ENCODE peak calls at places on chromosomes 6 and 20, in six cellular contexts. One of them, this sample, is unnamed.

GRCh38 chr6:77626431-77626830 is 26.4 kb upstream of the MEI4 start:
- DNase-seq in stomach: no peak
- DNase-seq in right lobe of liver: no peak
- DNase-seq in IMR-90: no peak
- DNase-seq in lower leg skin: no peak
- DNase-seq in body of pancreas: no peak
- DNase-seq in this sample: no peak

GRCh38 chr20:58408603-58409246 is 19.7 kb downstream of the VAPB start:
- DNase-seq in stomach: no peak
- DNase-seq in right lobe of liver: no peak
- DNase-seq in IMR-90: no peak
- DNase-seq in lower leg skin: no peak
- DNase-seq in body of pancreas: no peak
- DNase-seq in this sample: no peak

GRCh38 chr6:131532476-131533108 is 40.4 kb upstream of the ARG1 start:
- DNase-seq in stomach: no peak
- DNase-seq in right lobe of liver: no peak
- DNase-seq in IMR-90: peak
- DNase-seq in lower leg skin: no peak
- DNase-seq in body of pancreas: no peak
- DNase-seq in this sample: no peak

GRCh38 chr6:167153523-167153959 is 4.2 kb downstream of the GPR31 start:
- DNase-seq in stomach: no peak
- DNase-seq in right lobe of liver: no peak
- DNase-seq in IMR-90: peak
- DNase-seq in lower leg skin: no peak
- DNase-seq in body of pancreas: no peak
- DNase-seq in this sample: no peak

GRCh38 chr6:149012040-149012545 is 265.3 kb downstream of the UST start:
- DNase-seq in stomach: no peak
- DNase-seq in right lobe of liver: no peak
- DNase-seq in IMR-90: peak
- DNase-seq in lower leg skin: no peak
- DNase-seq in body of pancreas: no peak
- DNase-seq in this sample: no peak

GRCh38 chr6:24122139-24122538 is 3.9 kb upstream of the NRSN1 start:
- DNase-seq in stomach: no peak
- DNase-seq in right lobe of liver: no peak
- DNase-seq in IMR-90: no peak
- DNase-seq in lower leg skin: no peak
- DNase-seq in body of pancreas: no peak
- DNase-seq in this sample: no peak

GRCh38 chr6:75747371-75747984 is 1.6 kb upstream of the MYO6 start:
- DNase-seq in stomach: peak
- DNase-seq in right lobe of liver: no peak
- DNase-seq in IMR-90: no peak
- DNase-seq in lower leg skin: no peak
- DNase-seq in body of pancreas: no peak
- DNase-seq in this sample: no peak

GRCh38 chr20:33415948-33416347 is 14.6 kb upstream of the CDK5RAP1 start:
- DNase-seq in stomach: peak
- DNase-seq in right lobe of liver: no peak
- DNase-seq in IMR-90: peak
- DNase-seq in lower leg skin: no peak
- DNase-seq in body of pancreas: no peak
- DNase-seq in this sample: peak

GRCh38 chr20:60928341-60928740 is 323.7 kb upstream of the CDH4 start:
- DNase-seq in stomach: no peak
- DNase-seq in right lobe of liver: no peak
- DNase-seq in IMR-90: no peak
- DNase-seq in lower leg skin: no peak
- DNase-seq in body of pancreas: no peak
- DNase-seq in this sample: no peak

GRCh38 chr6:153411249-153411648 is 280.2 kb upstream of the RGS17 start:
- DNase-seq in stomach: no peak
- DNase-seq in right lobe of liver: no peak
- DNase-seq in IMR-90: no peak
- DNase-seq in lower leg skin: no peak
- DNase-seq in body of pancreas: no peak
- DNase-seq in this sample: no peak

GRCh38 chr6:113221850-113222249 is 635.3 kb upstream of the MARCKS start:
- DNase-seq in stomach: no peak
- DNase-seq in right lobe of liver: no peak
- DNase-seq in IMR-90: no peak
- DNase-seq in lower leg skin: no peak
- DNase-seq in body of pancreas: no peak
- DNase-seq in this sample: peak

GRCh38 chr20:61437280-61438206 is 185.5 kb downstream of the CDH4 start:
- DNase-seq in stomach: no peak
- DNase-seq in right lobe of liver: no peak
- DNase-seq in IMR-90: peak
- DNase-seq in lower leg skin: no peak
- DNase-seq in body of pancreas: no peak
- DNase-seq in this sample: no peak

DNA sequence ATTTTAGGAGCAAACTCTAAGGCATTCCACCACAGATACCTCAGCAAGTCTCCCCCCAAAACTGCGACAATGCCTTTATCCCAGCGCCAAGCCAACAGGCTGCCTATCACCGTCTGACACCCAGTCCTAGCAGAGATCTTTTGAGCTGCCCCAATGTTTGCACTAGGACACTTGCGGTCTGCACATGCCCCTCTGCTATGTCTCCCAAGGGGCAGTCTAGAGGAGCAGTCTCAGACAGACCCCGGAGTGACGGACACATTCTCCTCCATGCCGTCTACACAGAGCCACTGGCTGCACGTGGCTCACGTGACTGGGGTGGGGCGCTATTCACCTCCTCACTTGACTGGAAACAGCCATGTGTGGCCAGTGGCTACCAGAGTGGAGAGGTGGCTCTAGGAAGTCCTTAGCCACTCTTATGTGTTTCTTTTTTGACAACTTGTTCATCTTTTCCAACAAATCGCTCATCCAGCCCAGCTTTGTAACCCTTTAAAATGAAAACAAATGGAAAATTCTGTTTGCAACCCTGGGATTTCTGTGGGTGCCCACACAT is 16.0 kb downstream of the DIDO1 start:
- DNase-seq in stomach: no peak
- DNase-seq in right lobe of liver: no peak
- DNase-seq in IMR-90: no peak
- DNase-seq in lower leg skin: no peak
- DNase-seq in body of pancreas: no peak
- DNase-seq in this sample: no peak
- TF ChIP-seq POLR2A in stomach: no peak
- TF ChIP-seq POLR2A in right lobe of liver: no peak
- TF ChIP-seq POLR2A in IMR-90: no peak
- TF ChIP-seq POLR2A in lower leg skin: no peak
- TF ChIP-seq POLR2A in body of pancreas: no peak
- TF ChIP-seq POLR2A in this sample: no peak

DNA sequence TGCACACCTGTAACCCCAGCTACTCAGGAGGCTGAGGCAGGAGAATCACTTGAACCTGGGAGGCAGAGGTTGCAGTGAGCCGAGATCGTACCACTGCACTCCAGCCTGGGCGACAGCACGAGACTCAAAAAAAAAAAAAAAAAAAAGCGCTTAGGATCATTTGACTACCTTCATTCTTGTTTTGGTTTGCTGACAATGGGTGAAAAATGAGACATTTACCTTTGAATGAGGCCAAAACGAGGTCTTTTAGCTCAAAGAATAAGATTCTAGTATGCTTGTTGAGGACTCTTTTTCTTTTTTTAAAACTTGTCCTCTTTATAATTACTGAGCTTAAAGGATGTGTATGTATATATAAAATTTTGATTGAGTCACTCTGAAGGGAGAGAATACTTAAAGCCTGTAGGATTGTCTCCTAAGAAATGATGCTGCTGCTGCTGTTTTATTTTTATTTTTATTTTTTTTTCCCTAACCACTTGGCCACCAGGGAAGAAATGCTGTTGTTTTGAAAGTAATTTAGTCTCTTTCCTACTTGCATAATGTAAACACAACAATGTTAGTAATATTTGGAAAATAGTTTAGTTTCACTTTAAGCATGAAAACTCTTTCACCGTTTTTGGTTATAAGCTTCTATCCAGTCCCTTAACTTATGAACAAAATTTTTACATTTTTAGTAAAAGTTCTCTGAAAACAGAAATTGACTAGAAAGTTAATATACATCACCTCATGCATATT is 7.9 kb downstream of the UBR2 start:
- DNase-seq in stomach: no peak
- DNase-seq in right lobe of liver: no peak
- DNase-seq in IMR-90: no peak
- DNase-seq in lower leg skin: no peak
- DNase-seq in body of pancreas: no peak
- DNase-seq in this sample: no peak
- H3K4me3 ChIP-seq in stomach: no peak
- H3K4me3 ChIP-seq in right lobe of liver: no peak
- H3K4me3 ChIP-seq in IMR-90: no peak
- H3K4me3 ChIP-seq in lower leg skin: no peak
- H3K4me3 ChIP-seq in body of pancreas: no peak
- H3K4me3 ChIP-seq in this sample: no peak

DNA sequence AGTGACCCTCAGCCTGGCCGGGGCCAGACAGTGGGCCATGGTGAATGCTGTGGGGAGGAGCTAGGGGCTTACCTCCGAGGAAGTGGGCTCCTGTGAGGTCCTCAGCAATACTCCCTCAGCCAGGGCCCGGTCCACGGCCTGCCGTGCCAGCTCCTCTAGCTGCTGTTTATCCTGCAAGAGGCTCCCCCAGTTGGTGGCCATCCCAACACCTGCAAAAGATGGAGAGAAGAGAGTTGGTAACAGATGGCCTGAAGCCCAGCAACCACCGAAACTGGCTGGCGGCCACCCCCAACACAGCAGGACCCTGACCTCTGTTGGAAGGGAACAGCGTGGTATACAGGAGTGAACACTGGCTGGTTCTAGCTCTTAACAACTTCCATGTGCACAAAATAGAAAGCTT is 4.0 kb downstream of the GSS start:
- DNase-seq in stomach: no peak
- DNase-seq in right lobe of liver: peak
- DNase-seq in IMR-90: no peak
- DNase-seq in lower leg skin: no peak
- DNase-seq in body of pancreas: no peak
- DNase-seq in this sample: no peak
- TF ChIP-seq CTCF in stomach: no peak
- TF ChIP-seq CTCF in right lobe of liver: no peak
- TF ChIP-seq CTCF in IMR-90: no peak
- TF ChIP-seq CTCF in lower leg skin: no peak
- TF ChIP-seq CTCF in body of pancreas: no peak
- TF ChIP-seq CTCF in this sample: no peak

DNA sequence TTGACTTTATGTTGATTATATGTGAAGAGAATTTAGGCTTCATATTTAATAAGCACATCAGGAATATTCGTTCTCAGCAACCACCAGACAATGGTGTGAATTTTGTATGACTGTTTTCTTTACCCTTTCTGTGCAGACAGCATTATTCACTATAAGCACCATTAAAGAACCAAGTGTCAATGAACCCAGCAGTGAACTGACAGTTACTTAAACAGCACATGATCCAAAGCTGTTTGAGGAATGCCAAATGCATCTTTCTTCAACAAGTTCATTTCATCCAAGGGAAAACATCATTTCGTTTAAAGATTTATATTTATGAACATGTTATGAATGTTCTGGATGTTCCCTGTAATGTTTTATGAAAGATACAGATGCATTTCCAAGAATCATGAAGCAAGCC is 326.1 kb upstream of the RSPO3 start:
- DNase-seq in stomach: no peak
- DNase-seq in right lobe of liver: no peak
- DNase-seq in IMR-90: no peak
- DNase-seq in lower leg skin: no peak
- DNase-seq in body of pancreas: no peak
- DNase-seq in this sample: no peak
- TF ChIP-seq POLR2A in stomach: no peak
- TF ChIP-seq POLR2A in right lobe of liver: no peak
- TF ChIP-seq POLR2A in IMR-90: no peak
- TF ChIP-seq POLR2A in lower leg skin: no peak
- TF ChIP-seq POLR2A in body of pancreas: no peak
- TF ChIP-seq POLR2A in this sample: no peak

GRCh38 chr6:42383421-42384208 is 68.1 kb downstream of the TRERF1 start:
- DNase-seq in stomach: no peak
- DNase-seq in right lobe of liver: no peak
- DNase-seq in IMR-90: no peak
- DNase-seq in lower leg skin: no peak
- DNase-seq in body of pancreas: no peak
- DNase-seq in this sample: no peak

GRCh38 chr6:42381850-42382249 is 69.9 kb downstream of the TRERF1 start:
- DNase-seq in stomach: no peak
- DNase-seq in right lobe of liver: no peak
- DNase-seq in IMR-90: no peak
- DNase-seq in lower leg skin: no peak
- DNase-seq in body of pancreas: no peak
- DNase-seq in this sample: no peak

GRCh38 chr6:42378536-42378935 is 73.2 kb downstream of the TRERF1 start:
- DNase-seq in stomach: no peak
- DNase-seq in right lobe of liver: no peak
- DNase-seq in IMR-90: no peak
- DNase-seq in lower leg skin: no peak
- DNase-seq in body of pancreas: no peak
- DNase-seq in this sample: no peak

GRCh38 chr6:42378125-42378524 is 73.6 kb downstream of the TRERF1 start:
- DNase-seq in stomach: no peak
- DNase-seq in right lobe of liver: no peak
- DNase-seq in IMR-90: no peak
- DNase-seq in lower leg skin: no peak
- DNase-seq in body of pancreas: no peak
- DNase-seq in this sample: no peak

GRCh38 chr6:42380208-42380979 is 71.3 kb downstream of the TRERF1 start:
- DNase-seq in stomach: no peak
- DNase-seq in right lobe of liver: no peak
- DNase-seq in IMR-90: no peak
- DNase-seq in lower leg skin: no peak
- DNase-seq in body of pancreas: no peak
- DNase-seq in this sample: no peak
- H3K4me3 ChIP-seq in stomach: no peak
- H3K4me3 ChIP-seq in right lobe of liver: no peak
- H3K4me3 ChIP-seq in IMR-90: no peak
- H3K4me3 ChIP-seq in lower leg skin: no peak
- H3K4me3 ChIP-seq in body of pancreas: no peak
- H3K4me3 ChIP-seq in this sample: no peak

GRCh38 chr20:11181964-11182363 is 508.2 kb upstream of the JAG1 start:
- DNase-seq in stomach: no peak
- DNase-seq in right lobe of liver: no peak
- DNase-seq in IMR-90: no peak
- DNase-seq in lower leg skin: no peak
- DNase-seq in body of pancreas: no peak
- DNase-seq in this sample: no peak
- TF ChIP-seq CTCF in stomach: no peak
- TF ChIP-seq CTCF in right lobe of liver: no peak
- TF ChIP-seq CTCF in IMR-90: no peak
- TF ChIP-seq CTCF in lower leg skin: no peak
- TF ChIP-seq CTCF in body of pancreas: no peak
- TF ChIP-seq CTCF in this sample: no peak

This sample was measured in testis.